ENCODE peak calls at places on chromosomes 5 and 9, in eight cellular contexts. Z is RWPE1, Y is PC-3, Q is tibial nerve, K is M059J, R is iris pigment epithelial cell, L is substantia nigra, B is OCI-M1. I is an unnamed sample.

GRCh38 chr5:92378961-92379611 is 996.0 kb upstream of the ARRDC3 start:
- DNase-seq in R (peak; percentile 82), Y (peak; percentile 9), B (no peak), L (no peak), Q (no peak), Z (no peak), K (peak; percentile 71), I (no peak)

GRCh38 chr9:116450378-116451139 is 236.5 kb upstream of the TRIM32 start:
- DNase-seq in Y (peak; percentile 26), B (peak; percentile 41), L (no peak), K (peak; percentile 78), Q (no peak), R (peak; percentile 78), Z (no peak), I (no peak)

GRCh38 chr5:170623576-170624181 is 119.9 kb downstream of the KCNIP1 start:
- DNase-seq in R (peak; percentile 62), Q (no peak), Y (peak; percentile 64), Z (peak; percentile 45), K (peak; percentile 64), B (peak; percentile 63), L (peak; percentile 55), I (peak; percentile 72)

GRCh38 chr5:55063220-55063863 is 39.1 kb upstream of the GZMA start:
- DNase-seq in Z (peak; percentile 76), Y (peak; percentile 61), B (no peak), R (peak; percentile 66), Q (no peak), K (peak; percentile 83), L (no peak), I (no peak)

GRCh38 chr5:93960044-93960443 is 218.6 kb upstream of the POU5F2 start:
- DNase-seq in Q (no peak), L (no peak), R (no peak), Y (no peak), K (no peak), B (no peak), Z (no peak), I (no peak)

GRCh38 chr9:137550958-137551655 is 572 bp upstream of the MRPL41 start:
- DNase-seq in L (no peak), Z (no peak), R (no peak), Q (no peak), B (peak; percentile 91), K (peak; percentile 68), Y (peak; percentile 68), I (peak; percentile 66)

GRCh38 chr9:132637351-132637750 is 32.4 kb downstream of the DDX31 start:
- DNase-seq in K (no peak), Z (no peak), Q (no peak), R (no peak), Y (peak; percentile 62), L (no peak), B (no peak), I (no peak)

GRCh38 chr9:31030741-31031202 is 1353.7 kb upstream of the ACO1 start:
- DNase-seq in R (peak; percentile 28), Z (no peak), L (no peak), K (peak; percentile 7), Q (no peak), B (no peak), Y (peak; percentile 7), I (no peak)

GRCh38 chr5:39209924-39210323 is 9.4 kb downstream of the FYB1 start:
- DNase-seq in R (no peak), Y (no peak), K (peak; percentile 34), Z (no peak), Q (no peak), B (no peak), L (no peak), I (no peak)

GRCh38 chr5:37722236-37723146 is 117.3 kb downstream of the GDNF start:
- DNase-seq in B (peak; percentile 62), Q (no peak), Z (peak; percentile 58), L (no peak), R (peak; percentile 97), Y (peak; percentile 96), K (peak; percentile 99), I (no peak)

GRCh38 chr5:116765441-116765840 is 190.8 kb upstream of the SEMA6A start:
- DNase-seq in R (peak; percentile 12), Y (no peak), K (no peak), B (no peak), Z (no peak), Q (no peak), L (no peak), I (no peak)

GRCh38 chr9:36163049-36163839 is 5.9 kb upstream of the CCIN start:
- DNase-seq in Q (no peak), R (peak; percentile 72), K (peak; percentile 65), Z (no peak), L (peak; percentile 44), Y (no peak), B (no peak), I (peak; percentile 47)

GRCh38 chr9:99632349-99633038 is 189.2 kb upstream of the NR4A3 start:
- DNase-seq in K (no peak), B (no peak), Z (no peak), Y (no peak), R (no peak), Q (no peak), L (no peak), I (no peak)

GRCh38 chr5:124740055-124740454 is 6.4 kb downstream of the ZNF608 start:
- DNase-seq in K (no peak), L (no peak), B (no peak), Q (no peak), Y (no peak), Z (no peak), R (no peak), I (no peak)

GRCh38 chr9:123761905-123762605 is 167.9 kb downstream of the DENND1A start:
- DNase-seq in R (peak; percentile 45), Z (no peak), L (no peak), Y (no peak), B (no peak), Q (no peak), K (peak; percentile 34), I (no peak)

GRCh38 chr5:143349127-143349526 is 54.4 kb downstream of the NR3C1 start:
- DNase-seq in Q (no peak), Z (peak; percentile 12), L (no peak), Y (peak; percentile 44), B (peak; percentile 36), R (peak; percentile 49), K (peak; percentile 30), I (no peak)

GRCh38 chr9:38489057-38489456 is 64.8 kb upstream of the IGFBPL1 start:
- DNase-seq in Y (no peak), R (no peak), Q (no peak), B (no peak), Z (no peak), K (no peak), L (no peak), I (no peak)

GRCh38 chr9:83385317-83385716 is 152.9 kb downstream of the FRMD3 start:
- DNase-seq in Q (no peak), Y (no peak), R (peak; percentile 1), L (no peak), K (peak; percentile 7), B (no peak), Z (no peak), I (no peak)

GRCh38 chr5:178505639-178506407 is 84.4 kb downstream of the COL23A1 start:
- DNase-seq in Z (no peak), Y (no peak), Q (no peak), R (no peak), L (no peak), B (no peak), K (no peak), I (no peak)

GRCh38 chr5:9057406-9058000 is 488.4 kb downstream of the SEMA5A start:
- DNase-seq in Y (no peak), L (no peak), Q (no peak), R (no peak), B (no peak), K (no peak), Z (no peak), I (no peak)

GRCh38 chr9:88852794-88853193 is 138.5 kb upstream of the S1PR3 start:
- DNase-seq in K (peak; percentile 97), Y (peak; percentile 85), Q (peak; percentile 39), L (no peak), Z (peak; percentile 81), B (no peak), R (peak; percentile 98), I (no peak)

GRCh38 chr9:131747352-131747751 is 7.5 kb upstream of the RAPGEF1 start:
- DNase-seq in Q (no peak), Y (peak; percentile 73), Z (no peak), L (no peak), R (peak; percentile 75), B (peak; percentile 78), K (peak; percentile 70), I (no peak)

GRCh38 chr5:110351451-110351850 is 375.0 kb downstream of the TMEM232 start:
- DNase-seq in Y (no peak), B (no peak), K (no peak), R (no peak), L (no peak), Q (no peak), Z (no peak), I (no peak)

GRCh38 chr5:17365756-17366155 is 132.3 kb upstream of the TAF11L2 start:
- DNase-seq in Y (peak; percentile 99), Q (no peak), K (peak; percentile 97), R (peak; percentile 96), Z (no peak), B (no peak), L (no peak), I (no peak)

I was measured in endothelial cell.